ENCODE peak calls at places on chromosome 5, in ten cellular contexts. One of them, this sample, is unnamed.

GRCh38 chr5:145340099-145340498 is 495.0 kb downstream of the PRELID2 start:
- DNase-seq in K562: no peak
- DNase-seq in nephron progenitor cell: no peak
- DNase-seq in psoas muscle: no peak
- DNase-seq in gastrocnemius medialis: no peak
- DNase-seq in fibroblast of pulmonary artery: no peak
- DNase-seq in GM12864: no peak
- DNase-seq in thoracic aorta: no peak
- DNase-seq in progenitor cell of endocrine pancreas: no peak
- DNase-seq in foreskin fibroblast: no peak
- DNase-seq in this sample: no peak

GRCh38 chr5:112784726-112785125 is 47.0 kb downstream of the APC start:
- DNase-seq in GM12864: no peak
- DNase-seq in psoas muscle: no peak
- DNase-seq in gastrocnemius medialis: no peak
- DNase-seq in foreskin fibroblast: peak; percentile 51
- DNase-seq in thoracic aorta: no peak
- DNase-seq in K562: no peak
- DNase-seq in fibroblast of pulmonary artery: peak; percentile 51
- DNase-seq in nephron progenitor cell: no peak
- DNase-seq in progenitor cell of endocrine pancreas: no peak
- DNase-seq in this sample: no peak

GRCh38 chr5:37717613-37718431 is 122.0 kb downstream of the GDNF start:
- DNase-seq in gastrocnemius medialis: no peak
- DNase-seq in foreskin fibroblast: peak; percentile 71
- DNase-seq in fibroblast of pulmonary artery: peak; percentile 94
- DNase-seq in nephron progenitor cell: peak; percentile 55
- DNase-seq in progenitor cell of endocrine pancreas: peak; percentile 20
- DNase-seq in psoas muscle: no peak
- DNase-seq in thoracic aorta: no peak
- DNase-seq in K562: peak; percentile 55
- DNase-seq in GM12864: no peak
- DNase-seq in this sample: no peak

GRCh38 chr5:168114444-168115017 is 176.9 kb upstream of the WWC1 start:
- DNase-seq in progenitor cell of endocrine pancreas: peak; percentile 23
- DNase-seq in nephron progenitor cell: peak; percentile 59
- DNase-seq in fibroblast of pulmonary artery: peak; percentile 51
- DNase-seq in GM12864: peak; percentile 19
- DNase-seq in K562: peak; percentile 52
- DNase-seq in thoracic aorta: no peak
- DNase-seq in foreskin fibroblast: peak; percentile 5
- DNase-seq in psoas muscle: no peak
- DNase-seq in gastrocnemius medialis: no peak
- DNase-seq in this sample: no peak

GRCh38 chr5:171907731-171908343 is 98.6 kb downstream of the FBXW11 start:
- DNase-seq in foreskin fibroblast: peak; percentile 85
- DNase-seq in K562: peak; percentile 73
- DNase-seq in progenitor cell of endocrine pancreas: peak; percentile 36
- DNase-seq in GM12864: peak; percentile 33
- DNase-seq in gastrocnemius medialis: no peak
- DNase-seq in nephron progenitor cell: peak; percentile 57
- DNase-seq in fibroblast of pulmonary artery: peak; percentile 82
- DNase-seq in thoracic aorta: no peak
- DNase-seq in psoas muscle: no peak
- DNase-seq in this sample: no peak

GRCh38 chr5:179346875-179347274 is 1.6 kb upstream of the ADAMTS2 start:
- DNase-seq in psoas muscle: no peak
- DNase-seq in progenitor cell of endocrine pancreas: no peak
- DNase-seq in gastrocnemius medialis: no peak
- DNase-seq in nephron progenitor cell: no peak
- DNase-seq in GM12864: no peak
- DNase-seq in foreskin fibroblast: no peak
- DNase-seq in K562: no peak
- DNase-seq in fibroblast of pulmonary artery: no peak
- DNase-seq in thoracic aorta: no peak
- DNase-seq in this sample: no peak

GRCh38 chr5:121273818-121274433 is 577.8 kb upstream of the FTMT start:
- DNase-seq in progenitor cell of endocrine pancreas: no peak
- DNase-seq in gastrocnemius medialis: no peak
- DNase-seq in GM12864: no peak
- DNase-seq in fibroblast of pulmonary artery: peak; percentile 70
- DNase-seq in K562: peak; percentile 43
- DNase-seq in nephron progenitor cell: no peak
- DNase-seq in foreskin fibroblast: peak; percentile 96
- DNase-seq in psoas muscle: no peak
- DNase-seq in thoracic aorta: no peak
- DNase-seq in this sample: no peak

GRCh38 chr5:17918373-17919104 is 284.3 kb downstream of the TAF11L14 start:
- DNase-seq in foreskin fibroblast: no peak
- DNase-seq in gastrocnemius medialis: no peak
- DNase-seq in K562: no peak
- DNase-seq in nephron progenitor cell: no peak
- DNase-seq in progenitor cell of endocrine pancreas: no peak
- DNase-seq in thoracic aorta: no peak
- DNase-seq in fibroblast of pulmonary artery: no peak
- DNase-seq in GM12864: no peak
- DNase-seq in psoas muscle: no peak
- DNase-seq in this sample: no peak

GRCh38 chr5:173191561-173191960 is 43.4 kb downstream of the NKX2-5 start:
- DNase-seq in thoracic aorta: no peak
- DNase-seq in foreskin fibroblast: no peak
- DNase-seq in progenitor cell of endocrine pancreas: no peak
- DNase-seq in gastrocnemius medialis: no peak
- DNase-seq in GM12864: no peak
- DNase-seq in psoas muscle: no peak
- DNase-seq in fibroblast of pulmonary artery: no peak
- DNase-seq in K562: no peak
- DNase-seq in nephron progenitor cell: no peak
- DNase-seq in this sample: no peak

GRCh38 chr5:173191015-173191414 is 44.0 kb downstream of the NKX2-5 start:
- DNase-seq in GM12864: no peak
- DNase-seq in psoas muscle: no peak
- DNase-seq in fibroblast of pulmonary artery: no peak
- DNase-seq in foreskin fibroblast: no peak
- DNase-seq in gastrocnemius medialis: no peak
- DNase-seq in thoracic aorta: no peak
- DNase-seq in K562: no peak
- DNase-seq in nephron progenitor cell: no peak
- DNase-seq in progenitor cell of endocrine pancreas: no peak
- DNase-seq in this sample: no peak

GRCh38 chr5:173188280-173188679 is 43.9 kb downstream of the BNIP1 start:
- DNase-seq in K562: no peak
- DNase-seq in thoracic aorta: no peak
- DNase-seq in nephron progenitor cell: no peak
- DNase-seq in progenitor cell of endocrine pancreas: no peak
- DNase-seq in GM12864: no peak
- DNase-seq in gastrocnemius medialis: no peak
- DNase-seq in foreskin fibroblast: no peak
- DNase-seq in fibroblast of pulmonary artery: no peak
- DNase-seq in psoas muscle: no peak
- DNase-seq in this sample: no peak

GRCh38 chr5:173187054-173187743 is 42.9 kb downstream of the BNIP1 start:
- DNase-seq in foreskin fibroblast: no peak
- DNase-seq in progenitor cell of endocrine pancreas: no peak
- DNase-seq in thoracic aorta: no peak
- DNase-seq in psoas muscle: no peak
- DNase-seq in GM12864: no peak
- DNase-seq in gastrocnemius medialis: no peak
- DNase-seq in nephron progenitor cell: no peak
- DNase-seq in fibroblast of pulmonary artery: no peak
- DNase-seq in K562: peak; percentile 12
- DNase-seq in this sample: no peak
- TF ChIP-seq CTCF in foreskin fibroblast: no peak
- TF ChIP-seq CTCF in progenitor cell of endocrine pancreas: peak; percentile 7
- TF ChIP-seq CTCF in thoracic aorta: no peak
- TF ChIP-seq CTCF in psoas muscle: no peak
- TF ChIP-seq CTCF in GM12864: peak; percentile 52
- TF ChIP-seq CTCF in gastrocnemius medialis: no peak
- TF ChIP-seq CTCF in nephron progenitor cell: no peak
- TF ChIP-seq CTCF in fibroblast of pulmonary artery: no peak
- TF ChIP-seq CTCF in K562: no peak
- TF ChIP-seq CTCF in this sample: no peak

DNA sequence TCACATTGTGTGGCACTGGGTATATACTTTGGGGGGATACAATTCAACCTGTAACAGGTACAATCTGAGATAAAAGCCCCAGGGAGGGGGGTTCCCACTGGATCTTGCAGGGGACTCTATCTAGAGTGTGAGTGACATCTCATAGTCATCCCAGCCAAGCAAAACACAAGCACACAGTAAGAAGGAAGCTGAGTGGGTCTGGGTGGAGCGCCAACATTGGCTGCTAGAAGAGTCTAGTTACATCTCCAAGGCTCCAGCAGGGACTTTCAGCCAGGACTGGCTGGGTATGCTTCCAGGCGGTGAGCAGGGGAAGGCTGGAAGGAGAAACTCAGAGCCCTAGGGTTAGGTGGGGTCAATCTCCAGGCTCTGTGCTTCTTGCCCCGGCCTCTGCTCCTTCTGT is 53.0 kb downstream of the IL31RA start:
- DNase-seq in nephron progenitor cell: no peak
- DNase-seq in progenitor cell of endocrine pancreas: no peak
- DNase-seq in thoracic aorta: no peak
- DNase-seq in fibroblast of pulmonary artery: peak; percentile 42
- DNase-seq in K562: no peak
- DNase-seq in psoas muscle: peak; percentile 63
- DNase-seq in foreskin fibroblast: peak; percentile 76
- DNase-seq in gastrocnemius medialis: no peak
- DNase-seq in GM12864: no peak
- DNase-seq in this sample: no peak
- TF ChIP-seq CTCF in nephron progenitor cell: no peak
- TF ChIP-seq CTCF in progenitor cell of endocrine pancreas: no peak
- TF ChIP-seq CTCF in thoracic aorta: no peak
- TF ChIP-seq CTCF in fibroblast of pulmonary artery: no peak
- TF ChIP-seq CTCF in K562: no peak
- TF ChIP-seq CTCF in psoas muscle: no peak
- TF ChIP-seq CTCF in foreskin fibroblast: no peak
- TF ChIP-seq CTCF in gastrocnemius medialis: no peak
- TF ChIP-seq CTCF in GM12864: no peak
- TF ChIP-seq CTCF in this sample: no peak

GRCh38 chr5:151772868-151773561 is 1.3 kb downstream of the G3BP1 start:
- DNase-seq in nephron progenitor cell: no peak
- DNase-seq in foreskin fibroblast: peak; percentile 48
- DNase-seq in gastrocnemius medialis: peak; percentile 11
- DNase-seq in psoas muscle: no peak
- DNase-seq in GM12864: no peak
- DNase-seq in progenitor cell of endocrine pancreas: no peak
- DNase-seq in fibroblast of pulmonary artery: peak; percentile 25
- DNase-seq in thoracic aorta: no peak
- DNase-seq in K562: no peak
- DNase-seq in this sample: no peak

GRCh38 chr5:151773979-151774378 is 2.2 kb downstream of the G3BP1 start:
- DNase-seq in GM12864: no peak
- DNase-seq in K562: no peak
- DNase-seq in psoas muscle: no peak
- DNase-seq in nephron progenitor cell: no peak
- DNase-seq in fibroblast of pulmonary artery: no peak
- DNase-seq in progenitor cell of endocrine pancreas: no peak
- DNase-seq in foreskin fibroblast: no peak
- DNase-seq in thoracic aorta: no peak
- DNase-seq in gastrocnemius medialis: no peak
- DNase-seq in this sample: no peak

GRCh38 chr5:151770383-151771258 is 1.1 kb upstream of the G3BP1 start:
- DNase-seq in fibroblast of pulmonary artery: peak; percentile 84
- DNase-seq in thoracic aorta: peak; percentile 36
- DNase-seq in K562: peak; percentile 81
- DNase-seq in progenitor cell of endocrine pancreas: no peak
- DNase-seq in foreskin fibroblast: peak; percentile 86
- DNase-seq in psoas muscle: peak; percentile 88
- DNase-seq in nephron progenitor cell: peak; percentile 72
- DNase-seq in GM12864: no peak
- DNase-seq in gastrocnemius medialis: peak; percentile 61
- DNase-seq in this sample: no peak

GRCh38 chr5:151771259-151772028 is at the start of gene G3BP1:
- DNase-seq in psoas muscle: peak; percentile 100
- DNase-seq in fibroblast of pulmonary artery: peak; percentile 100
- DNase-seq in progenitor cell of endocrine pancreas: peak; percentile 99
- DNase-seq in K562: peak; percentile 100
- DNase-seq in thoracic aorta: peak; percentile 100
- DNase-seq in GM12864: peak; percentile 100
- DNase-seq in foreskin fibroblast: peak; percentile 100
- DNase-seq in gastrocnemius medialis: peak; percentile 100
- DNase-seq in nephron progenitor cell: peak; percentile 99
- DNase-seq in this sample: peak; percentile 73

DNA sequence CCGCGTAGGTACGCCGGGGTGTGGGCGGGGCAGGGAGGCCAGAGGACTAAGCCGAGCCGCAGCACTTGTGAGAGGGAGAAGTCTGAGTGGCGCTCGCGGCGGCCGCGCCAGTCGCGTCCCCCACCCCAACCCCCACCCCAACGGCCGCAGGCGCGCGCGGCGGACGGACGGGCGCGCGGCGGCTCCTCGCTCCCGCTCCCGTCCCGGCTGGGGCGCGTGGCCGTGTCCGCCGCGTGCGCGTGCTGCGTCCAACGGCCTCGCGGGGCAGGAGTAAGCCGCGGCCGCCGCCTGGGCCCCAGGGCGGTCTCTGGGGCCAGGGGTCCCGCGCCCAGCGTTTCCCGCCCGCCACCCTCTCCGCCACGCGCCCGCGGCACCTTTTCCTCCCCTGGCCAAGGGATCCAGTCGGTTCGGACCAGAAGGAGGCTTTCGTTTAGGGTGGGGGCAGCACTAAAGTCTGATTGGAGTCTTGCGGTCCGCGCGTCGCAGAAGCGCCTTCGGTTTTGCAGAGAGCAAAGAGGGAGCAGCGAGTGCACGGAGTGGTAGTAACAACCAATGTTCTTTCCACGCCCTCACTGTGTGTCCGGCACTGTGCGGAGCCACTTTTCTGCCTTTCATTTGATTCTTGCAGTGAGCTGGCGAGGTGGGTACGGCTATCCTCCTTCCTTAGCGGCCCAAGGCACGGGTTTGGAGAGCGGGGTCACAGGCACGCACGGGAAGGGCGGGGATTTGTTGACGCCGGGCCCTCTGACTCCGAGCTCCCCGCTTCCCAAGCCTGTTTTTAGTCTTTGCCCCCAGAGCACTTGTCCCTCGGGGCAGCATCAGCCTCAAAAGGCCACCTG is 494 bp downstream of the G3BP1 start:
- DNase-seq in psoas muscle: peak; percentile 70
- DNase-seq in gastrocnemius medialis: peak; percentile 36
- DNase-seq in K562: no peak
- DNase-seq in GM12864: no peak
- DNase-seq in thoracic aorta: no peak
- DNase-seq in fibroblast of pulmonary artery: peak; percentile 34
- DNase-seq in progenitor cell of endocrine pancreas: no peak
- DNase-seq in foreskin fibroblast: peak; percentile 50
- DNase-seq in nephron progenitor cell: peak; percentile 50
- DNase-seq in this sample: no peak
- TF ChIP-seq CTCF in psoas muscle: no peak
- TF ChIP-seq CTCF in gastrocnemius medialis: no peak
- TF ChIP-seq CTCF in K562: no peak
- TF ChIP-seq CTCF in GM12864: no peak
- TF ChIP-seq CTCF in thoracic aorta: no peak
- TF ChIP-seq CTCF in fibroblast of pulmonary artery: no peak
- TF ChIP-seq CTCF in progenitor cell of endocrine pancreas: no peak
- TF ChIP-seq CTCF in foreskin fibroblast: no peak
- TF ChIP-seq CTCF in nephron progenitor cell: no peak
- TF ChIP-seq CTCF in this sample: no peak

DNA sequence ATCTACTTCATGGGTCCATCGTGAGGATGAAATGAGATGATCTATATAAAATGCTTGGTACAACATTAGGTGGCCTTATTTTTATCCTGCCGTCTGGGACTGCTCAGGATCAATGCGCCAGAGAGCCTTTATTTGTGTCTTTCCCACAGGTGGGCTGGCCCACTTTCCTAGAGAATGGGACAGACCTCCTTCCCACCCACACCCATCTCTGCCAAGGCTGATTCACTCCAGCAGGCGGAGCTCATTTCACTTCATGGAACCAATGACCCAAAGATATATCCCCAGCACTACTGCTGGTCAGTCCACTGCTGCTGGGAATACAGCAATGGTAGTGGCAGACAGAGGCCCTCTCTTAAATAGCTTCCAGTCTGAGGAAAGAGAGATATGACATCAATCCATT is 35.7 kb downstream of the TGFBI start:
- DNase-seq in fibroblast of pulmonary artery: no peak
- DNase-seq in nephron progenitor cell: no peak
- DNase-seq in foreskin fibroblast: peak; percentile 32
- DNase-seq in progenitor cell of endocrine pancreas: no peak
- DNase-seq in gastrocnemius medialis: no peak
- DNase-seq in GM12864: no peak
- DNase-seq in K562: peak; percentile 38
- DNase-seq in psoas muscle: no peak
- DNase-seq in thoracic aorta: no peak
- DNase-seq in this sample: no peak
- TF ChIP-seq CTCF in fibroblast of pulmonary artery: peak; percentile 24
- TF ChIP-seq CTCF in nephron progenitor cell: no peak
- TF ChIP-seq CTCF in foreskin fibroblast: no peak
- TF ChIP-seq CTCF in progenitor cell of endocrine pancreas: no peak
- TF ChIP-seq CTCF in gastrocnemius medialis: no peak
- TF ChIP-seq CTCF in GM12864: no peak
- TF ChIP-seq CTCF in K562: peak; percentile 55
- TF ChIP-seq CTCF in psoas muscle: peak; percentile 6
- TF ChIP-seq CTCF in thoracic aorta: no peak
- TF ChIP-seq CTCF in this sample: peak; percentile 34

This sample was measured in D721Med.